ENCODE peak calls at places on chromosomes 7 and 10, in four cellular contexts. R is aorta, H is heart right ventricle, Q is coronary artery. Z is an unnamed sample.

GRCh38 chr7:34756025-34756437 is 98.0 kb downstream of the NPSR1 start:
- DNase-seq in H (no peak), Q (no peak), R (no peak), Z (no peak)

GRCh38 chr7:16130127-16131110 is 290.9 kb downstream of the CRPPA start:
- DNase-seq in R (no peak), H (no peak), Q (no peak), Z (no peak)

GRCh38 chr7:12490105-12490688 is 80.3 kb upstream of the SCIN start:
- DNase-seq in Q (no peak), R (no peak), H (no peak), Z (no peak)

GRCh38 chr7:30285531-30286284 is 1.3 kb downstream of the ZNRF2 start:
- DNase-seq in Q (peak; percentile 77), H (peak; percentile 21), R (peak; percentile 83), Z (peak; percentile 68)

GRCh38 chr10:61286695-61287094 is 166.5 kb downstream of the TMEM26 start:
- DNase-seq in R (no peak), H (no peak), Q (no peak), Z (no peak)

GRCh38 chr7:26949319-26949718 is 84.9 kb upstream of the SKAP2 start:
- DNase-seq in R (no peak), H (no peak), Q (no peak), Z (no peak)

GRCh38 chr10:70773965-70774809 is 11.0 kb downstream of the TBATA start:
- DNase-seq in H (no peak), R (no peak), Q (peak; percentile 67), Z (no peak)

GRCh38 chr7:104207348-104207730 is 474 bp downstream of the ORC5 start:
- DNase-seq in Q (no peak), H (no peak), R (no peak), Z (no peak)

GRCh38 chr10:122981066-122981464 is 864 bp downstream of the PSTK start:
- DNase-seq in H (no peak), R (no peak), Q (no peak), Z (no peak)

GRCh38 chr7:148856035-148856881 is 27.8 kb downstream of the EZH2 start:
- DNase-seq in H (peak; percentile 29), R (no peak), Q (no peak), Z (no peak)

GRCh38 chr10:14820010-14820774 is 17.6 kb downstream of the CDNF start:
- DNase-seq in H (no peak), R (peak; percentile 43), Q (no peak), Z (no peak)

GRCh38 chr10:91643700-91644099 is 10.8 kb upstream of the PPP1R3C start:
- DNase-seq in Q (no peak), H (no peak), R (no peak), Z (no peak)

GRCh38 chr7:2018786-2019692 is 213.7 kb downstream of the MAD1L1 start:
- DNase-seq in R (peak; percentile 77), H (no peak), Q (peak; percentile 75), Z (peak; percentile 72)

GRCh38 chr7:37093257-37093656 is 355.4 kb downstream of the ELMO1 start:
- DNase-seq in R (no peak), H (no peak), Q (no peak), Z (no peak)

GRCh38 chr7:139181404-139181803 is 49.6 kb upstream of the UBN2 start:
- DNase-seq in R (no peak), H (no peak), Q (no peak), Z (no peak)

GRCh38 chr7:35723011-35723410 is 28.1 kb upstream of the HERPUD2 start:
- DNase-seq in H (no peak), R (no peak), Q (no peak), Z (no peak)

GRCh38 chr7:10855583-10855982 is 118.1 kb upstream of the PHF14 start:
- DNase-seq in R (no peak), Q (no peak), H (no peak), Z (no peak)

GRCh38 chr7:91046322-91047088 is 217.7 kb upstream of the FZD1 start:
- DNase-seq in H (no peak), Q (no peak), R (no peak), Z (no peak)

GRCh38 chr7:140195859-140196258 is 19.1 kb upstream of the KDM7A start:
- DNase-seq in H (no peak), R (no peak), Q (no peak), Z (no peak)

GRCh38 chr7:946256-946996 is 8.1 kb downstream of the ADAP1 start:
- DNase-seq in Q (no peak), R (peak; percentile 68), H (no peak), Z (peak; percentile 34)

GRCh38 chr10:122655524-122656307 is 43.9 kb downstream of the C10orf120 start:
- DNase-seq in H (no peak), Q (no peak), R (no peak), Z (peak; percentile 72)

GRCh38 chr7:76037310-76037709 is 10.5 kb downstream of the STYXL1 start:
- DNase-seq in Q (no peak), H (no peak), R (no peak), Z (no peak)

GRCh38 chr10:28965937-28966336 is 288.6 kb downstream of the BAMBI start:
- DNase-seq in Q (no peak), R (no peak), H (no peak), Z (no peak)

GRCh38 chr10:117503170-117503885 is 39.2 kb upstream of the EMX2 start:
- DNase-seq in Q (no peak), H (no peak), R (no peak), Z (no peak)

GRCh38 chr7:18117482-18117881 is 89.8 kb upstream of the PRPS1L1 start:
- DNase-seq in H (no peak), R (no peak), Q (no peak), Z (no peak)

GRCh38 chr7:43318188-43318587 is 205.7 kb downstream of the HECW1 start:
- DNase-seq in H (no peak), Q (no peak), R (no peak), Z (no peak)

GRCh38 chr10:68001539-68001938 is 73.5 kb downstream of the HERC4 start:
- DNase-seq in Q (no peak), H (no peak), R (no peak), Z (no peak)

GRCh38 chr7:150823010-150823409 is 22.4 kb downstream of the TMEM176A start:
- DNase-seq in R (no peak), Q (no peak), H (no peak), Z (no peak)

GRCh38 chr10:19847321-19847720 is 31.1 kb downstream of the PLXDC2 start:
- DNase-seq in H (no peak), Q (no peak), R (no peak), Z (no peak)
- H3K27ac ChIP-seq in H (no peak overlapping the region), Q (no peak overlapping the region), R (no peak overlapping the region), Z (no peak overlapping the region)

GRCh38 chr7:116455009-116455408 is 44.5 kb upstream of the CAV2 start:
- DNase-seq in Q (no peak), R (no peak), H (no peak), Z (no peak)
- H3K27ac ChIP-seq in Q (no peak overlapping the region), R (no peak overlapping the region), H (no peak overlapping the region), Z (no peak overlapping the region)

DNA sequence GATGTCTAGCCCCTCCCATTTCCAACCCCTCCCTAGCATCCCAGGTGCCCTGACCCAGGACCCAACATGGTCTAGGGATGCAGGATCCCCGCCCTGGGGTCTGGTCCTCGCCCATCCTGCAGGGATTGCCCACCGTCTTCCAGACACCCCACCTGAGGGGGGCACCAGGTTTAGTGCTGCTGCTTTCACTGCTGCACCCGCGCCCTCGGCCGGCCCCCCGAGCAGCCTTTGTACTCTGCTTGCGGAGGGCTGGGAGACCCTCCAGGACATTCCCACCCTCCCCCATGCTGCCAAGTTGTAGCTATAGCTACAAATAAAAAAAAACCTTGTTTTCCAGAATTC is 9.6 kb downstream of the ZYX start:
- DNase-seq in R (peak; percentile 72), H (no peak), Q (no peak), Z (no peak)
- H3K27ac ChIP-seq in R (peak overlapping the region; percentile 34), H (peak overlapping the region; percentile 83), Q (peak overlapping the region; percentile 95), Z (no peak overlapping the region)

GRCh38 chr7:87058739-87059524 is 522 bp downstream of the ELAPOR2 start:
- DNase-seq in Q (no peak), H (peak; percentile 16), R (peak; percentile 58), Z (peak; percentile 54)
- H3K27ac ChIP-seq in Q (peak overlapping the region; percentile 73), H (peak overlapping the region; percentile 10), R (no peak overlapping the region), Z (peak overlapping the region; percentile 53)

DNA sequence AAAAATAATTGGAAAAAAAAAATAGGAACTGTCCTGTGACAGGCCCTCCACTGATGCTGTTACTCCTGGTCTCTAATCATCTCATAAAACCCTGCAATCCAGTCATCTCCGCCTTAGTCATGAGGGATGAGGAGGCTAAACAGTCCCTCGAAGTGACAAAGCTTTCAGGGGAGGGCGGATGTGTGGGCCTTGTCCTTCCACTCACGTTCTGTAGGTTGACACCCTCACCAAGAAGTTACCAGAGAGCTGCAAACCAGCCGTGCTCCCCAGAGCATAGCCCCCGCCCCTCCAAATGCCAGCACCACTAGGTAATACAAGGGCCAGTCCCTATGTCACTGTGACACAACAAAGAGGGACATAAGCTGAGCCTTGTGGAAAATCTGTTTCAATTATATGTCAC is 11.9 kb downstream of the COBL start:
- DNase-seq in R (no peak), H (no peak), Q (no peak), Z (no peak)
- H3K27ac ChIP-seq in R (no peak overlapping the region), H (no peak overlapping the region), Q (no peak overlapping the region), Z (no peak overlapping the region)

DNA sequence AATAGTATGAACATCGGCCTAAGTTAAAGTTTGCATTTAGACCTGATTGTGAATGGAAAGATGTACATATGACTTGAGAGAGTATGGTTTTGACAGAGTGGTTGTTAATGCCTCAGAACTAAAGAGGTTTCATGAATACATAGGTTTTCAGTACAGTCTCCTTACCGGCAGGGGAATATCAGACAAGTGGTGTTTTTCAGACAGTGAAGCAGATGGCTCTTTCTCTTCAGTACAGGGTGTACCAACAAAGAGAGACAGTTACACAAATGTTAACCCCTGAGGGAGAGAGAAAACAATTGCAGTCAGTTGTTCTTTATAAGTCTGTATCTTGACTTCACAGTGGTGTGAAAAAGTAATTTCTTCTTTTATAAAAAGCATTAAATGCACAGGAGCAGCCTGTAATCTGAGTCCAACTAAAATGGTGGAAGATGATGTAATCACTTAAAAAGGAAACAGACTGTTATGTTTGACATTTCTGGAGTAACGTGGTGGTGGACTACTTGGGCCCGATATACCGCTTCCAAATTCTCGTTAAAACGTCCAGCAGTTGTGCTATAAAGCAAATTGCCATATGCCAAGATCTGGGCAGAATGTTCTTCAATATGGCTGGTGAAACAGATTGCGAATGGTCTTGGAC is 69.1 kb downstream of the SDK1 start:
- DNase-seq in Q (no peak), R (no peak), H (no peak), Z (no peak)
- H3K27ac ChIP-seq in Q (no peak overlapping the region), R (no peak overlapping the region), H (no peak overlapping the region), Z (no peak overlapping the region)

GRCh38 chr7:6256709-6257535 is 15.5 kb downstream of the CYTH3 start:
- DNase-seq in H (peak; percentile 47), R (no peak), Q (peak; percentile 90), Z (peak; percentile 54)
- H3K27ac ChIP-seq in H (peak overlapping the region; percentile 62), R (peak overlapping the region; percentile 83), Q (peak overlapping the region; percentile 75), Z (peak overlapping the region; percentile 58)

GRCh38 chr10:119371704-119372663 is 164.6 kb downstream of the GRK5 start:
- DNase-seq in H (no peak), Q (no peak), R (no peak), Z (no peak)
- H3K27ac ChIP-seq in H (peak overlapping the region; percentile 87), Q (peak overlapping the region; percentile 78), R (peak overlapping the region; percentile 14), Z (peak overlapping the region; percentile 77)

GRCh38 chr10:8056891-8057331 is 2.4 kb downstream of the GATA3 start:
- DNase-seq in Q (no peak), H (no peak), R (no peak), Z (no peak)
- H3K27ac ChIP-seq in Q (peak overlapping the region; percentile 8), H (peak overlapping the region; percentile 89), R (no peak overlapping the region), Z (peak overlapping the region; percentile 78)

Z was measured in lower lobe of right lung.